ENCODE peak calls at places on chromosome 2, in four cellular contexts. One of them, this sample, is unnamed.

GRCh38 chr2:168157926-168158325 is 89.5 kb downstream of the STK39 start:
- DNase-seq in GM06990: no peak
- DNase-seq in foreskin melanocyte: no peak
- DNase-seq in stimulated activated CD4-positive, alpha-beta T cell treated with anti-CD3 and anti-CD28 coated beads, TNF-alpha, amount 100 ng/mL, for 24 hours: no peak
- DNase-seq in this sample: no peak

GRCh38 chr2:177397501-177398289 is 5.1 kb downstream of the AGPS start:
- DNase-seq in GM06990: peak; percentile 32
- DNase-seq in stimulated activated CD4-positive, alpha-beta T cell treated with anti-CD3 and anti-CD28 coated beads, TNF-alpha, amount 100 ng/mL, for 24 hours: no peak
- DNase-seq in foreskin melanocyte: peak; percentile 60
- DNase-seq in this sample: no peak

GRCh38 chr2:203042178-203042577 is 27.5 kb downstream of the NBEAL1 start:
- DNase-seq in GM06990: no peak
- DNase-seq in stimulated activated CD4-positive, alpha-beta T cell treated with anti-CD3 and anti-CD28 coated beads, TNF-alpha, amount 100 ng/mL, for 24 hours: no peak
- DNase-seq in foreskin melanocyte: no peak
- DNase-seq in this sample: no peak

GRCh38 chr2:37771600-37772088 is 100.2 kb upstream of the CDC42EP3 start:
- DNase-seq in foreskin melanocyte: no peak
- DNase-seq in stimulated activated CD4-positive, alpha-beta T cell treated with anti-CD3 and anti-CD28 coated beads, TNF-alpha, amount 100 ng/mL, for 24 hours: no peak
- DNase-seq in GM06990: no peak
- DNase-seq in this sample: no peak

GRCh38 chr2:223217373-223217772 is 165.4 kb downstream of the KCNE4 start:
- DNase-seq in foreskin melanocyte: no peak
- DNase-seq in stimulated activated CD4-positive, alpha-beta T cell treated with anti-CD3 and anti-CD28 coated beads, TNF-alpha, amount 100 ng/mL, for 24 hours: no peak
- DNase-seq in GM06990: no peak
- DNase-seq in this sample: no peak

GRCh38 chr2:101355561-101356130 is 31.7 kb downstream of the CREG2 start:
- DNase-seq in stimulated activated CD4-positive, alpha-beta T cell treated with anti-CD3 and anti-CD28 coated beads, TNF-alpha, amount 100 ng/mL, for 24 hours: no peak
- DNase-seq in foreskin melanocyte: no peak
- DNase-seq in GM06990: no peak
- DNase-seq in this sample: no peak

GRCh38 chr2:219079417-219079816 is 18.7 kb upstream of the IHH start:
- DNase-seq in foreskin melanocyte: no peak
- DNase-seq in stimulated activated CD4-positive, alpha-beta T cell treated with anti-CD3 and anti-CD28 coated beads, TNF-alpha, amount 100 ng/mL, for 24 hours: no peak
- DNase-seq in GM06990: no peak
- DNase-seq in this sample: no peak

GRCh38 chr2:26849056-26850001 is 1.4 kb downstream of the DPYSL5 start:
- DNase-seq in foreskin melanocyte: no peak
- DNase-seq in stimulated activated CD4-positive, alpha-beta T cell treated with anti-CD3 and anti-CD28 coated beads, TNF-alpha, amount 100 ng/mL, for 24 hours: no peak
- DNase-seq in GM06990: no peak
- DNase-seq in this sample: no peak

GRCh38 chr2:239379641-239380170 is 21.1 kb downstream of the HDAC4 start:
- DNase-seq in foreskin melanocyte: no peak
- DNase-seq in stimulated activated CD4-positive, alpha-beta T cell treated with anti-CD3 and anti-CD28 coated beads, TNF-alpha, amount 100 ng/mL, for 24 hours: no peak
- DNase-seq in GM06990: no peak
- DNase-seq in this sample: no peak

GRCh38 chr2:199460101-199460671 is 2.4 kb upstream of the SATB2 start:
- DNase-seq in GM06990: no peak
- DNase-seq in foreskin melanocyte: no peak
- DNase-seq in stimulated activated CD4-positive, alpha-beta T cell treated with anti-CD3 and anti-CD28 coated beads, TNF-alpha, amount 100 ng/mL, for 24 hours: no peak
- DNase-seq in this sample: peak; percentile 38

GRCh38 chr2:120586507-120587283 is 149.0 kb upstream of the GLI2 start:
- DNase-seq in GM06990: no peak
- DNase-seq in foreskin melanocyte: no peak
- DNase-seq in stimulated activated CD4-positive, alpha-beta T cell treated with anti-CD3 and anti-CD28 coated beads, TNF-alpha, amount 100 ng/mL, for 24 hours: no peak
- DNase-seq in this sample: no peak

GRCh38 chr2:241984658-241985057 is 115.1 kb downstream of the RTP5 start:
- DNase-seq in stimulated activated CD4-positive, alpha-beta T cell treated with anti-CD3 and anti-CD28 coated beads, TNF-alpha, amount 100 ng/mL, for 24 hours: no peak
- DNase-seq in foreskin melanocyte: no peak
- DNase-seq in GM06990: no peak
- DNase-seq in this sample: no peak

GRCh38 chr2:218717262-218717661 is 6.6 kb downstream of the TTLL4 start:
- DNase-seq in GM06990: no peak
- DNase-seq in foreskin melanocyte: no peak
- DNase-seq in stimulated activated CD4-positive, alpha-beta T cell treated with anti-CD3 and anti-CD28 coated beads, TNF-alpha, amount 100 ng/mL, for 24 hours: no peak
- DNase-seq in this sample: no peak

GRCh38 chr2:126657146-126657635 is 1.2 kb downstream of the GYPC start:
- DNase-seq in GM06990: peak; percentile 51
- DNase-seq in stimulated activated CD4-positive, alpha-beta T cell treated with anti-CD3 and anti-CD28 coated beads, TNF-alpha, amount 100 ng/mL, for 24 hours: peak; percentile 50
- DNase-seq in foreskin melanocyte: peak; percentile 69
- DNase-seq in this sample: peak; percentile 80

GRCh38 chr2:50143822-50144575 is 887.9 kb downstream of the NRXN1 start:
- DNase-seq in foreskin melanocyte: peak; percentile 66
- DNase-seq in GM06990: peak; percentile 6
- DNase-seq in stimulated activated CD4-positive, alpha-beta T cell treated with anti-CD3 and anti-CD28 coated beads, TNF-alpha, amount 100 ng/mL, for 24 hours: no peak
- DNase-seq in this sample: peak; percentile 14

GRCh38 chr2:227615906-227616305 is 1.3 kb upstream of the SCYGR3 start:
- DNase-seq in foreskin melanocyte: no peak
- DNase-seq in GM06990: no peak
- DNase-seq in stimulated activated CD4-positive, alpha-beta T cell treated with anti-CD3 and anti-CD28 coated beads, TNF-alpha, amount 100 ng/mL, for 24 hours: no peak
- DNase-seq in this sample: no peak

GRCh38 chr2:175832886-175833285 is 169.2 kb downstream of the LNPK start:
- DNase-seq in stimulated activated CD4-positive, alpha-beta T cell treated with anti-CD3 and anti-CD28 coated beads, TNF-alpha, amount 100 ng/mL, for 24 hours: no peak
- DNase-seq in foreskin melanocyte: no peak
- DNase-seq in GM06990: no peak
- DNase-seq in this sample: no peak

GRCh38 chr2:216012133-216012829 is 1.1 kb downstream of the MREG start:
- DNase-seq in foreskin melanocyte: no peak
- DNase-seq in stimulated activated CD4-positive, alpha-beta T cell treated with anti-CD3 and anti-CD28 coated beads, TNF-alpha, amount 100 ng/mL, for 24 hours: no peak
- DNase-seq in GM06990: no peak
- DNase-seq in this sample: no peak

GRCh38 chr2:77839102-77839501 is 316.9 kb upstream of the LRRTM4 start:
- DNase-seq in GM06990: no peak
- DNase-seq in foreskin melanocyte: no peak
- DNase-seq in stimulated activated CD4-positive, alpha-beta T cell treated with anti-CD3 and anti-CD28 coated beads, TNF-alpha, amount 100 ng/mL, for 24 hours: no peak
- DNase-seq in this sample: no peak

GRCh38 chr2:2889141-2889540 is 488.5 kb downstream of the EIPR1 start:
- DNase-seq in foreskin melanocyte: no peak
- DNase-seq in GM06990: no peak
- DNase-seq in stimulated activated CD4-positive, alpha-beta T cell treated with anti-CD3 and anti-CD28 coated beads, TNF-alpha, amount 100 ng/mL, for 24 hours: no peak
- DNase-seq in this sample: no peak

GRCh38 chr2:108287169-108287568 is 1.5 kb upstream of the SULT1C2 start:
- DNase-seq in GM06990: no peak
- DNase-seq in stimulated activated CD4-positive, alpha-beta T cell treated with anti-CD3 and anti-CD28 coated beads, TNF-alpha, amount 100 ng/mL, for 24 hours: no peak
- DNase-seq in foreskin melanocyte: no peak
- DNase-seq in this sample: no peak

GRCh38 chr2:203450571-203450970 is 84.5 kb downstream of the RAPH1 start:
- DNase-seq in foreskin melanocyte: no peak
- DNase-seq in GM06990: no peak
- DNase-seq in stimulated activated CD4-positive, alpha-beta T cell treated with anti-CD3 and anti-CD28 coated beads, TNF-alpha, amount 100 ng/mL, for 24 hours: no peak
- DNase-seq in this sample: no peak

GRCh38 chr2:162297925-162298552 is 20.4 kb downstream of the IFIH1 start:
- DNase-seq in foreskin melanocyte: peak; percentile 73
- DNase-seq in stimulated activated CD4-positive, alpha-beta T cell treated with anti-CD3 and anti-CD28 coated beads, TNF-alpha, amount 100 ng/mL, for 24 hours: no peak
- DNase-seq in GM06990: peak; percentile 38
- DNase-seq in this sample: no peak

GRCh38 chr2:120605231-120605935 is 130.3 kb upstream of the GLI2 start:
- DNase-seq in stimulated activated CD4-positive, alpha-beta T cell treated with anti-CD3 and anti-CD28 coated beads, TNF-alpha, amount 100 ng/mL, for 24 hours: no peak
- DNase-seq in GM06990: no peak
- DNase-seq in foreskin melanocyte: no peak
- DNase-seq in this sample: peak; percentile 75

GRCh38 chr2:28895189-28895893 is 874 bp downstream of the WDR43 start:
- DNase-seq in GM06990: peak; percentile 63
- DNase-seq in stimulated activated CD4-positive, alpha-beta T cell treated with anti-CD3 and anti-CD28 coated beads, TNF-alpha, amount 100 ng/mL, for 24 hours: peak; percentile 41
- DNase-seq in foreskin melanocyte: peak; percentile 11
- DNase-seq in this sample: no peak

GRCh38 chr2:165163771-165164170 is 40.1 kb downstream of the SCN3A start:
- DNase-seq in stimulated activated CD4-positive, alpha-beta T cell treated with anti-CD3 and anti-CD28 coated beads, TNF-alpha, amount 100 ng/mL, for 24 hours: no peak
- DNase-seq in foreskin melanocyte: no peak
- DNase-seq in GM06990: no peak
- DNase-seq in this sample: no peak

GRCh38 chr2:29261003-29261402 is 145.8 kb downstream of the CLIP4 start:
- DNase-seq in foreskin melanocyte: no peak
- DNase-seq in stimulated activated CD4-positive, alpha-beta T cell treated with anti-CD3 and anti-CD28 coated beads, TNF-alpha, amount 100 ng/mL, for 24 hours: no peak
- DNase-seq in GM06990: no peak
- DNase-seq in this sample: no peak

GRCh38 chr2:102593516-102593915 is 25.8 kb upstream of the SLC9A2 start:
- DNase-seq in stimulated activated CD4-positive, alpha-beta T cell treated with anti-CD3 and anti-CD28 coated beads, TNF-alpha, amount 100 ng/mL, for 24 hours: no peak
- DNase-seq in foreskin melanocyte: no peak
- DNase-seq in GM06990: no peak
- DNase-seq in this sample: no peak

GRCh38 chr2:150271952-150272351 is 215.5 kb downstream of the RND3 start:
- DNase-seq in stimulated activated CD4-positive, alpha-beta T cell treated with anti-CD3 and anti-CD28 coated beads, TNF-alpha, amount 100 ng/mL, for 24 hours: no peak
- DNase-seq in foreskin melanocyte: no peak
- DNase-seq in GM06990: no peak
- DNase-seq in this sample: no peak

GRCh38 chr2:96271995-96272394 is 6.0 kb downstream of the CIAO1 start:
- DNase-seq in GM06990: no peak
- DNase-seq in stimulated activated CD4-positive, alpha-beta T cell treated with anti-CD3 and anti-CD28 coated beads, TNF-alpha, amount 100 ng/mL, for 24 hours: no peak
- DNase-seq in foreskin melanocyte: no peak
- DNase-seq in this sample: no peak

GRCh38 chr2:236939271-236939670 is 146.4 kb upstream of the COPS8 start:
- DNase-seq in foreskin melanocyte: no peak
- DNase-seq in stimulated activated CD4-positive, alpha-beta T cell treated with anti-CD3 and anti-CD28 coated beads, TNF-alpha, amount 100 ng/mL, for 24 hours: no peak
- DNase-seq in GM06990: no peak
- DNase-seq in this sample: no peak

GRCh38 chr2:192570786-192571185 is 376.1 kb upstream of the TMEFF2 start:
- DNase-seq in GM06990: no peak
- DNase-seq in foreskin melanocyte: no peak
- DNase-seq in stimulated activated CD4-positive, alpha-beta T cell treated with anti-CD3 and anti-CD28 coated beads, TNF-alpha, amount 100 ng/mL, for 24 hours: no peak
- DNase-seq in this sample: no peak

GRCh38 chr2:219289537-219290361 is 10.6 kb downstream of the DNAJB2 start:
- DNase-seq in GM06990: no peak
- DNase-seq in stimulated activated CD4-positive, alpha-beta T cell treated with anti-CD3 and anti-CD28 coated beads, TNF-alpha, amount 100 ng/mL, for 24 hours: no peak
- DNase-seq in foreskin melanocyte: peak; percentile 77
- DNase-seq in this sample: no peak

GRCh38 chr2:47344890-47345583 is 57.9 kb upstream of the MSH2 start:
- DNase-seq in foreskin melanocyte: peak; percentile 80
- DNase-seq in stimulated activated CD4-positive, alpha-beta T cell treated with anti-CD3 and anti-CD28 coated beads, TNF-alpha, amount 100 ng/mL, for 24 hours: no peak
- DNase-seq in GM06990: no peak
- DNase-seq in this sample: no peak

GRCh38 chr2:203327582-203327917 is 644 bp upstream of the ABI2 start:
- DNase-seq in foreskin melanocyte: peak; percentile 20
- DNase-seq in GM06990: no peak
- DNase-seq in stimulated activated CD4-positive, alpha-beta T cell treated with anti-CD3 and anti-CD28 coated beads, TNF-alpha, amount 100 ng/mL, for 24 hours: no peak
- DNase-seq in this sample: no peak

GRCh38 chr2:218362606-218363005 is 5.9 kb downstream of the CATIP start:
- DNase-seq in foreskin melanocyte: no peak
- DNase-seq in GM06990: peak; percentile 36
- DNase-seq in stimulated activated CD4-positive, alpha-beta T cell treated with anti-CD3 and anti-CD28 coated beads, TNF-alpha, amount 100 ng/mL, for 24 hours: no peak
- DNase-seq in this sample: no peak

GRCh38 chr2:144950874-144951560 is 431.1 kb upstream of the ZEB2 start:
- DNase-seq in GM06990: no peak
- DNase-seq in foreskin melanocyte: peak; percentile 92
- DNase-seq in stimulated activated CD4-positive, alpha-beta T cell treated with anti-CD3 and anti-CD28 coated beads, TNF-alpha, amount 100 ng/mL, for 24 hours: no peak
- DNase-seq in this sample: no peak

GRCh38 chr2:203744091-203744490 is 37.7 kb downstream of the CD28 start:
- DNase-seq in foreskin melanocyte: no peak
- DNase-seq in stimulated activated CD4-positive, alpha-beta T cell treated with anti-CD3 and anti-CD28 coated beads, TNF-alpha, amount 100 ng/mL, for 24 hours: no peak
- DNase-seq in GM06990: no peak
- DNase-seq in this sample: no peak

This sample was measured in HL-60.